ENCODE peak calls at places on chromosomes 16 and 17, in four cellular contexts. C, W, N and Y are unnamed samples.

GRCh38 chr16:84689126-84689525 is 10.7 kb upstream of the USP10 start:
- DNase-seq in C (no peak), W (no peak), N (no peak), Y (no peak)

GRCh38 chr17:9209781-9210370 is 188.6 kb downstream of the NTN1 start:
- DNase-seq in C (no peak), W (no peak), N (no peak), Y (no peak)

GRCh38 chr17:15945493-15946209 is 721 bp downstream of the ADORA2B start:
- DNase-seq in C (no peak), W (no peak), N (no peak), Y (no peak)

GRCh38 chr17:75516255-75516618 is at the start of gene TSEN54:
- DNase-seq in C (peak), W (peak), N (peak), Y (peak)

GRCh38 chr16:69084301-69084700 is 21.2 kb upstream of the HAS3 start:
- DNase-seq in C (no peak), W (no peak), N (no peak), Y (no peak)

GRCh38 chr17:77909236-77909635 is 49.3 kb upstream of the TNRC6C start:
- DNase-seq in C (no peak), W (peak), N (no peak), Y (no peak)

GRCh38 chr16:66295191-66295590 is 71.3 kb upstream of the CDH5 start:
- DNase-seq in C (no peak), W (no peak), N (no peak), Y (no peak)

GRCh38 chr17:76417499-76418143 is 33.2 kb downstream of the SPHK1 start:
- DNase-seq in C (no peak), W (no peak), N (no peak), Y (no peak)

GRCh38 chr17:54948380-54948779 is 20.1 kb downstream of the COX11 start:
- DNase-seq in C (no peak), W (no peak), N (no peak), Y (no peak)

GRCh38 chr17:80790981-80791742 is 200.5 kb upstream of the CHMP6 start:
- DNase-seq in C (no peak), W (no peak), N (no peak), Y (no peak)